ENCODE peak calls at places on chromosomes 3 and 15, in four cellular contexts. One of them, this sample, is unnamed.

GRCh38 chr3:159855599-159856495 is 132.8 kb upstream of the IL12A start:
- DNase-seq in SK-N-SH: peak; percentile 54
- DNase-seq in K562: no peak
- DNase-seq in HCT116: no peak
- DNase-seq in this sample: no peak

GRCh38 chr3:100041328-100041749 is 73.0 kb downstream of the FILIP1L start:
- DNase-seq in K562: no peak
- DNase-seq in HCT116: peak; percentile 8
- DNase-seq in SK-N-SH: no peak
- DNase-seq in this sample: peak; percentile 48

GRCh38 chr3:133490468-133491351 is 82.8 kb upstream of the CDV3 start:
- DNase-seq in HCT116: no peak
- DNase-seq in K562: no peak
- DNase-seq in SK-N-SH: no peak
- DNase-seq in this sample: no peak

GRCh38 chr3:69385723-69386483 is at the start of gene FRMD4B:
- DNase-seq in HCT116: no peak
- DNase-seq in SK-N-SH: peak; percentile 87
- DNase-seq in K562: no peak
- DNase-seq in this sample: peak; percentile 3

GRCh38 chr3:177960014-177960413 is 576.2 kb upstream of the KCNMB2 start:
- DNase-seq in HCT116: no peak
- DNase-seq in SK-N-SH: no peak
- DNase-seq in K562: no peak
- DNase-seq in this sample: no peak

GRCh38 chr3:13492976-13493866 is 13.1 kb downstream of the HDAC11 start:
- DNase-seq in K562: no peak
- DNase-seq in SK-N-SH: no peak
- DNase-seq in HCT116: no peak
- DNase-seq in this sample: no peak

GRCh38 chr3:23112491-23112890 is 90.6 kb upstream of the UBE2E2 start:
- DNase-seq in K562: no peak
- DNase-seq in HCT116: no peak
- DNase-seq in SK-N-SH: no peak
- DNase-seq in this sample: no peak

GRCh38 chr3:58581328-58582091 is 4.3 kb upstream of the FAM107A start:
- DNase-seq in HCT116: no peak
- DNase-seq in K562: no peak
- DNase-seq in SK-N-SH: no peak
- DNase-seq in this sample: no peak

GRCh38 chr3:59286791-59287531 is 237.1 kb upstream of the CFAP20DC start:
- DNase-seq in HCT116: no peak
- DNase-seq in SK-N-SH: no peak
- DNase-seq in K562: no peak
- DNase-seq in this sample: no peak

DNA sequence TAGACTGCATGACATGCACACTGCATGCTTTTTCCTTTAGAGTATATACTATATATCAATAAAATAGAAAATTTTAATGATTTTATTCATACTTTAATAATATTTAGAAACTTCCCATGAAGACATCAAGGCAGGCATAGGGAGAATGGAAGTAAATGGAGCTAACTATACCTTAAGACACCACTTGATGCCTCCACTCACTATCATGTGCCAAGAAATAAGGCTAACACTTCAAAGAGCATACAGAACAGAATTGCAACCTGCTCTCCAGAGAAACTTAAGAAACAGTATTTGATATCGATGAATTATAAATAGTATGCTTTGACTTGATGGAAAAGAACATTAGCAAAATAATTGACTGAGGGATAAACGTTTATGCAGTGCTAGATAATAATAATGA is 192.6 kb upstream of the MBNL1 start:
- DNase-seq in SK-N-SH: no peak
- DNase-seq in K562: no peak
- DNase-seq in HCT116: no peak
- DNase-seq in this sample: no peak
- TF ChIP-seq ELF1 in SK-N-SH: no peak
- TF ChIP-seq ELF1 in K562: no peak
- TF ChIP-seq ELF1 in HCT116: no peak
- TF ChIP-seq ELF1 in this sample: no peak

DNA sequence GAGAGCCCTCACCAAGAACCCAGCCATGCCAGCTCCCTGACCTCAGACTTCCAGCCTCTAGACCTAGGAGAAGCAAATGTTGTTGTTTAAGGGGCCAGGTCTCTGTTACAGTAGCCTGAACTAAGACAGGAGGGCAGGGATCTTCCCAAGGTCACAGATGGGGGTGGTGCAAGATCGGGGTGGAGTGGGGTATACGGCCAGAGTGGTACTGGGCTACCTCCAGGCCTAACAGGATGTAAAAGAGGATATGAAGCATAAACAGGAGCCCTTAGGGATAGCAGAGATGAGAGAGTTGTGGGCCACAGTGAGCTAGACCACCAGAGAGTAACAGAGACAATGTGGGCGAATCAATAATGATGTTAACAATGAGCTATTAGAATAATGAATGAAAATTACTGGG is 82.9 kb downstream of the TOP2B start:
- DNase-seq in HCT116: no peak
- DNase-seq in SK-N-SH: no peak
- DNase-seq in K562: no peak
- DNase-seq in this sample: no peak
- TF ChIP-seq ELF1 in HCT116: no peak
- TF ChIP-seq ELF1 in SK-N-SH: no peak
- TF ChIP-seq ELF1 in K562: no peak
- TF ChIP-seq ELF1 in this sample: no peak

GRCh38 chr3:168467085-168467714 is 371.5 kb upstream of the GOLIM4 start:
- DNase-seq in K562: no peak
- DNase-seq in HCT116: no peak
- DNase-seq in SK-N-SH: peak; percentile 23
- DNase-seq in this sample: no peak
- TF ChIP-seq ELF1 in K562: no peak
- TF ChIP-seq ELF1 in HCT116: no peak
- TF ChIP-seq ELF1 in SK-N-SH: no peak
- TF ChIP-seq ELF1 in this sample: no peak

GRCh38 chr3:52290596-52291507 is 3.2 kb downstream of the GLYCTK start:
- DNase-seq in SK-N-SH: no peak
- DNase-seq in K562: no peak
- DNase-seq in HCT116: no peak
- DNase-seq in this sample: no peak

GRCh38 chr3:52289747-52290595 is 2.3 kb downstream of the GLYCTK start:
- DNase-seq in SK-N-SH: no peak
- DNase-seq in K562: no peak
- DNase-seq in HCT116: no peak
- DNase-seq in this sample: peak; percentile 97

GRCh38 chr3:52293491-52294319 is 6.1 kb downstream of the GLYCTK start:
- DNase-seq in SK-N-SH: peak; percentile 4
- DNase-seq in HCT116: no peak
- DNase-seq in K562: no peak
- DNase-seq in this sample: no peak

GRCh38 chr3:52292247-52293065 is 4.8 kb downstream of the GLYCTK start:
- DNase-seq in K562: no peak
- DNase-seq in SK-N-SH: no peak
- DNase-seq in HCT116: no peak
- DNase-seq in this sample: no peak

GRCh38 chr3:52291508-52292181 is 4.0 kb downstream of the GLYCTK start:
- DNase-seq in SK-N-SH: peak; percentile 80
- DNase-seq in HCT116: no peak
- DNase-seq in K562: no peak
- DNase-seq in this sample: no peak
- TF ChIP-seq ELF1 in SK-N-SH: no peak
- TF ChIP-seq ELF1 in HCT116: no peak
- TF ChIP-seq ELF1 in K562: no peak
- TF ChIP-seq ELF1 in this sample: no peak

GRCh38 chr15:29369261-29369660 is 99.6 kb upstream of the NSMCE3 start:
- DNase-seq in HCT116: no peak
- DNase-seq in SK-N-SH: no peak
- DNase-seq in K562: no peak
- DNase-seq in this sample: no peak
- TF ChIP-seq ELF1 in HCT116: no peak
- TF ChIP-seq ELF1 in SK-N-SH: no peak
- TF ChIP-seq ELF1 in K562: no peak
- TF ChIP-seq ELF1 in this sample: no peak

This sample was measured in HepG2.